ENCODE peak calls at places on chromosomes 11 and 22, in seven cellular contexts. Z is fibroblast of lung, W is WTC11, Q is choroid plexus epithelial cell, B is tibial nerve, V is epithelial cell of esophagus, I is kidney epithelial cell. F is an unnamed sample.

GRCh38 chr11:95556342-95557151 is 233.0 kb downstream of the FAM76B start:
- DNase-seq in Z (peak), W (no peak), Q (peak), B (no peak), V (no peak), I (no peak), F (no peak)

GRCh38 chr22:27086728-27087450 is 429.5 kb downstream of the MIAT start:
- DNase-seq in Z (no peak), W (no peak), Q (peak), B (no peak), V (no peak), I (no peak), F (no peak)

GRCh38 chr22:23750744-23751440 is at the start of gene ZNF70:
- DNase-seq in Z (peak), W (peak), Q (peak), B (peak), V (peak), I (peak), F (peak)

GRCh38 chr11:86151188-86152005 is 82.5 kb upstream of the PICALM start:
- DNase-seq in Z (peak), W (no peak), Q (peak), B (peak), V (peak), I (peak), F (no peak)

GRCh38 chr22:20524004-20524481 is 16.6 kb downstream of the MED15 start:
- DNase-seq in Z (no peak), W (no peak), Q (no peak), B (no peak), V (peak), I (peak), F (no peak)

GRCh38 chr11:59281177-59281576 is 68.5 kb upstream of the MPEG1 start:
- DNase-seq in Z (no peak), W (no peak), Q (no peak), B (no peak), V (no peak), I (no peak), F (no peak)

GRCh38 chr11:3177931-3178330 is 12.8 kb upstream of the OSBPL5 start:
- DNase-seq in Z (no peak), W (no peak), Q (peak), B (no peak), V (no peak), I (no peak), F (no peak)

GRCh38 chr11:111334495-111335123 is 36.3 kb downstream of the POU2AF3 start:
- DNase-seq in Z (no peak), W (no peak), Q (no peak), B (no peak), V (no peak), I (no peak), F (no peak)

GRCh38 chr11:17552392-17553248 is 5.6 kb downstream of the OTOG start:
- DNase-seq in Z (no peak), W (no peak), Q (no peak), B (no peak), V (no peak), I (no peak), F (no peak)

GRCh38 chr22:46681010-46681409 is 57.0 kb downstream of the CERK start:
- DNase-seq in Z (no peak), W (peak), Q (no peak), B (no peak), V (no peak), I (no peak), F (no peak)

GRCh38 chr11:64502634-64503033 is 88.4 kb upstream of the SLC22A12 start:
- DNase-seq in Z (no peak), W (no peak), Q (no peak), B (no peak), V (no peak), I (no peak), F (no peak)

GRCh38 chr11:130269544-130269943 is 45.2 kb downstream of the ZBTB44 start:
- DNase-seq in Z (no peak), W (no peak), Q (no peak), B (no peak), V (no peak), I (no peak), F (no peak)

GRCh38 chr11:28342704-28343103 is 234.5 kb downstream of the METTL15 start:
- DNase-seq in Z (peak), W (no peak), Q (peak), B (no peak), V (peak), I (no peak), F (no peak)

GRCh38 chr11:86014221-86014620 is 54.7 kb downstream of the PICALM start:
- DNase-seq in Z (no peak), W (no peak), Q (no peak), B (no peak), V (no peak), I (no peak), F (no peak)

GRCh38 chr11:4960877-4961276 is 5.4 kb upstream of the OR51A2 start:
- DNase-seq in Z (no peak), W (no peak), Q (no peak), B (no peak), V (peak), I (no peak), F (no peak)

GRCh38 chr11:96152623-96153022 is 190.4 kb downstream of the MAML2 start:
- DNase-seq in Z (no peak), W (no peak), Q (no peak), B (no peak), V (peak), I (no peak), F (no peak)

GRCh38 chr11:86073948-86074347 is 5.1 kb upstream of the PICALM start:
- DNase-seq in Z (no peak), W (no peak), Q (no peak), B (no peak), V (no peak), I (no peak), F (no peak)

GRCh38 chr22:40322061-40322460 is 24.2 kb upstream of the ADSL start:
- DNase-seq in Z (peak), W (no peak), Q (peak), B (no peak), V (no peak), I (no peak), F (no peak)

GRCh38 chr11:36258730-36259360 is 30.4 kb downstream of the COMMD9 start:
- DNase-seq in Z (peak), W (peak), Q (peak), B (peak), V (peak), I (peak), F (peak)
- TF ChIP-seq CTCF in Z (peak), W (peak), Q (peak), B (peak), V (peak), I (peak), F (peak)

GRCh38 chr11:72338741-72339140 is 94.8 kb upstream of the PHOX2A start:
- DNase-seq in Z (peak), W (no peak), Q (no peak), B (no peak), V (no peak), I (peak), F (no peak)
- TF ChIP-seq CTCF in Z (no peak), W (no peak), Q (no peak), B (no peak), V (no peak), I (no peak), F (no peak)

GRCh38 chr11:26762089-26762488 is 40.2 kb upstream of the SLC5A12 start:
- DNase-seq in Z (no peak), W (no peak), Q (no peak), B (no peak), V (no peak), I (no peak), F (no peak)
- TF ChIP-seq CTCF in Z (no peak), W (no peak), Q (no peak), B (no peak), V (no peak), I (no peak), F (no peak)

GRCh38 chr11:73989156-73989555 is 6.5 kb upstream of the UCP2 start:
- DNase-seq in Z (no peak), W (no peak), Q (no peak), B (no peak), V (no peak), I (no peak), F (no peak)
- TF ChIP-seq CTCF in Z (peak), W (peak), Q (no peak), B (no peak), V (no peak), I (no peak), F (no peak)

GRCh38 chr11:70378506-70379134 is 19.7 kb upstream of the CTTN start:
- DNase-seq in Z (no peak), W (no peak), Q (no peak), B (no peak), V (no peak), I (no peak), F (no peak)
- TF ChIP-seq CTCF in Z (peak), W (no peak), Q (peak), B (no peak), V (peak), I (no peak), F (no peak)

DNA sequence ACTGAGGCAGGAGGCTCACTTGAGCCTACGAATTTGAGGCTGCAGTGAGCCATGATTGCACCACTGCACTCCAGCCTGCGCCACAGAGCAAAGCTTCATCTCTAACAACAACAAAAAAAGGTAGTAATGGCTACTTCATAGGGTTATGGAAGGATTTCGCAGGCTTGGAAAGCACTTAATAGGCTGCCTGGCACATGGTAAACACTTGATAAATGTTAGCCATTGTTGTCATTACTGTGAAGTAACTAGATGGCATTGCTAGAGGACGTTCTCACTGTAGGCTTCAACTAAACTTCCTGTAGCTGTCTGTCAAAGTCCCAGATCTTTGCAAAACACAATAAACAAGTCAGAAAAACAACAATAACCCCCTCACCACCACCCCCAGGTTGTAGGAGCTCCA is 357.2 kb upstream of the NARS2 start:
- DNase-seq in Z (no peak), W (no peak), Q (no peak), B (no peak), V (no peak), I (no peak), F (no peak)
- TF ChIP-seq CTCF in Z (no peak), W (no peak), Q (no peak), B (no peak), V (no peak), I (no peak), F (no peak)

DNA sequence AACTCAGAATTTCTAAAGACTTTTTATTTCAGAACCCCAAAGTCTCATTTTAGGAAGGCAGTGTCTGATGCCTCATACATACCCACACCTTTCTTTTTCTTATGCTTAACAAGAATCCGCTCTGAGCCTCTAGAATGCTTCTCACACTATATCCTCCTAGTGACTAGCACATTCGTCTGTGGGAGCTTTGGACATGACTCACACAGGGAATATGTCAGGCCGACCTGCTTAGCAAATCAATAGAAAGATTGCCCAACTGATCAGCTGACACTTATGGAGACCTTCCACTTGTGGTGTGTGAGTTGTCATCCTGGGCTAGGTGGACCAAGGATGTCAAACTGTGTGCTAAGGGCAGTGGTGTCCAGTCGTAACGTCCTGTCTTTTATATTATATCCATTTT is 129.9 kb upstream of the TTC12 start:
- DNase-seq in Z (peak), W (no peak), Q (peak), B (no peak), V (peak), I (peak), F (no peak)
- TF ChIP-seq CTCF in Z (no peak), W (no peak), Q (no peak), B (no peak), V (no peak), I (no peak), F (no peak)